ENCODE peak calls at places on chromosome 4, in five cellular contexts. Z is aorta; T is esophagus squamous epithelium; D is effector memory CD4-positive, alpha-beta T cell; Q is left lung. F is an unnamed sample. For H3K27me3 and H3K9me3, the result is how much of the 10 kb centered on the place peaks cover.

GRCh38 chr4:41364871-41365270 is 108.1 kb downstream of the UCHL1 start:
- DNase-seq in Z (no peak), T (no peak), D (no peak), Q (no peak), F (no peak)

GRCh38 chr4:151888367-151888866 is 127.6 kb upstream of the GATB start:
- DNase-seq in Z (no peak), T (no peak), D (no peak), Q (no peak), F (no peak)

GRCh38 chr4:162229670-162230069 is 65.9 kb upstream of the FSTL5 start:
- DNase-seq in Z (no peak), T (no peak), D (no peak), Q (no peak), F (no peak)

GRCh38 chr4:152023674-152024073 is 262.9 kb upstream of the GATB start:
- DNase-seq in Z (no peak), T (no peak), D (no peak), Q (no peak), F (no peak)

GRCh38 chr4:6582889-6583504 is 8.0 kb downstream of the MAN2B2 start:
- DNase-seq in Z (no peak), T (no peak), D (no peak), Q (peak), F (no peak)

GRCh38 chr4:42712854-42713253 is 55.9 kb upstream of the ATP8A1 start:
- DNase-seq in Z (no peak), T (no peak), D (no peak), Q (no peak), F (no peak)

GRCh38 chr4:1002131-1002630 is 9.0 kb upstream of the SLC26A1 start:
- DNase-seq in Z (no peak), T (no peak), D (no peak), Q (no peak), F (no peak)

GRCh38 chr4:82886145-82886942 is 4.6 kb downstream of the SEC31A start:
- DNase-seq in Z (no peak), T (no peak), D (no peak), Q (no peak), F (no peak)

GRCh38 chr4:183181081-183181480 is 82.0 kb downstream of the WWC2 start:
- DNase-seq in Z (no peak), T (no peak), D (no peak), Q (no peak), F (no peak)

GRCh38 chr4:11013265-11013664 is 328.7 kb upstream of the CLNK start:
- DNase-seq in Z (no peak), T (no peak), D (no peak), Q (no peak), F (no peak)

GRCh38 chr4:54372951-54373350 is 143.9 kb downstream of the PDGFRA start:
- DNase-seq in Z (no peak), T (no peak), D (no peak), Q (no peak), F (no peak)

GRCh38 chr4:89379541-89380035 is 72.0 kb upstream of the GPRIN3 start:
- DNase-seq in Z (no peak), T (no peak), D (no peak), Q (no peak), F (no peak)

GRCh38 chr4:41678086-41678485 is 70.4 kb downstream of the PHOX2B start:
- DNase-seq in Z (no peak), T (no peak), D (no peak), Q (no peak), F (no peak)

GRCh38 chr4:112860731-112861377 is 188.6 kb upstream of the ANK2 start:
- DNase-seq in Z (no peak), T (no peak), D (no peak), Q (no peak), F (no peak)

GRCh38 chr4:150366487-150366999 is 215.4 kb upstream of the MAB21L2 start:
- DNase-seq in Z (no peak), T (no peak), D (no peak), Q (no peak), F (no peak)

GRCh38 chr4:7653510-7654414 is 219.0 kb upstream of the PSAPL1 start:
- DNase-seq in Z (peak), T (no peak), D (no peak), Q (peak), F (no peak)

GRCh38 chr4:40915318-40916217 is 165.8 kb downstream of the NSUN7 start:
- DNase-seq in Z (no peak), T (no peak), D (no peak), Q (no peak), F (no peak)

GRCh38 chr4:159103406-159104131 is 690 bp downstream of the RAPGEF2 start:
- DNase-seq in Z (peak), T (no peak), D (peak), Q (peak), F (peak)

GRCh38 chr4:34733185-34733916 is 1511.0 kb downstream of the ARAP2 start:
- DNase-seq in Z (no peak), T (no peak), D (no peak), Q (no peak), F (no peak)

GRCh38 chr4:169115144-169115896 is 105.3 kb upstream of the CBR4 start:
- DNase-seq in Z (no peak), T (no peak), D (no peak), Q (no peak), F (no peak)

GRCh38 chr4:11367371-11367770 is 61.3 kb downstream of the HS3ST1 start:
- DNase-seq in Z (peak), T (no peak), D (no peak), Q (no peak), F (no peak)

GRCh38 chr4:107210450-107211239 is 174.5 kb upstream of the DKK2 start:
- DNase-seq in Z (no peak), T (no peak), D (no peak), Q (peak), F (no peak)

GRCh38 chr4:139808381-139809206 is 143.0 kb downstream of the MGST2 start:
- DNase-seq in Z (no peak), T (no peak), D (no peak), Q (no peak), F (no peak)

GRCh38 chr4:141347738-141348524 is 127.2 kb downstream of the ZNF330 start:
- DNase-seq in Z (no peak), T (no peak), D (no peak), Q (no peak), F (no peak)

DNA sequence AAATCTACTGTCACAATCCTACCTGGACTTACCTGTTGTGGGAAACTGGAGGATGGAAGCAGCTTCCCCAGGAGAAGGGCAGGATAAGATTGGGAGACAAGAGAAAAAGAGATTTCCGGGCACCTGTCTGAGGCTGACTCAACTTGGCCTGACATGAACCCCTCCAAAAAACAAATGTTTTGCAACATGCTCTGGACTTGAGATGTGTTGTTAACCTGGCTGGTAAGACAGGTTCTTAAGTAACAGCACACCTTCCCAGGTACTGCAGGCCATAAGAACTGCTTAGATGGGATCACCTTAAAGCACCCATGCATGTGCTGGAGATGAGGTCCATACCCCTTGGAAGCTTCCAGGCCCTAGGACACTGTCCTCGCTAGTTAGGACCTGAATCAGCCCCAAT is 4.4 kb upstream of the SMIM43 start:
- DNase-seq in Z (no peak), T (no peak), D (no peak), Q (no peak), F (no peak)
- H3K27me3 ChIP-seq in Z (under half), T (half or more), D (under half), Q (under half), F (under half)

GRCh38 chr4:166435449-166435848 is 562.4 kb downstream of the TLL1 start:
- DNase-seq in Z (no peak), T (no peak), D (no peak), Q (no peak), F (no peak)

GRCh38 chr4:166432842-166433241 is 559.8 kb downstream of the TLL1 start:
- DNase-seq in Z (no peak), T (no peak), D (no peak), Q (no peak), F (no peak)

DNA sequence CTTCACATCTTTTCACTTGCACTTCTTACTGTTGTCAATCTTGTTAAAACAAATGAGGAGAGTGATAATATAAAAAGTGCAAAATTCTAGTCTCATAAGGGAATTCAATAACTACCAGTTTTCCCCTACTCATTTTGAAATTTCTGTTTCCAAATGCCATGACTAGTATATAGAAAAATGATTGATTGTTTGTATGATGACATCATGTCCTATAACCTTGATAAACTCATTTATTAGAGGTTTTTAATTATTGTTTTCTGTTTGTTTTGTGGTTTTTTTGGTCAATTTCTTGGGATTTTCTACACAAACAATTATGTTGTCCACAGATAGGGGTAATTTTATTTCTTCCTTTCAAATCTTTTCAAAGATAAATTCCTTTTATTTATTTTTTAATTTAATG is 559.1 kb downstream of the TLL1 start:
- DNase-seq in Z (no peak), T (no peak), D (no peak), Q (no peak), F (no peak)
- H3K9me3 ChIP-seq in Z (under half), T (under half), D (under half), Q (under half), F (under half)

GRCh38 chr4:8858188-8858924 is 13.3 kb downstream of the HMX1 start:
- DNase-seq in Z (peak), T (no peak), D (no peak), Q (peak), F (no peak)
- H3K27me3 ChIP-seq in Z (under half), T (half or more), D (under half), Q (half or more), F (half or more)

GRCh38 chr4:59945277-59945676 is 1254.8 kb upstream of the ADGRL3 start:
- DNase-seq in Z (no peak), T (no peak), D (no peak), Q (no peak), F (no peak)
- H3K9me3 ChIP-seq in Z (under half), T (under half), D (under half), Q (under half), F (under half)

GRCh38 chr4:177292171-177292570 is 17.5 kb upstream of the NEIL3 start:
- DNase-seq in Z (no peak), T (no peak), D (no peak), Q (no peak), F (no peak)
- H3K27me3 ChIP-seq in Z (under half), T (under half), D (under half), Q (under half), F (under half)

GRCh38 chr4:80365928-80366327 is 30.4 kb downstream of the CFAP299 start:
- DNase-seq in Z (no peak), T (no peak), D (peak), Q (no peak), F (no peak)
- H3K9me3 ChIP-seq in Z (under half), T (under half), D (under half), Q (under half), F (under half)

GRCh38 chr4:48490680-48491513 is 845 bp downstream of the ZAR1 start:
- DNase-seq in Z (no peak), T (no peak), D (no peak), Q (peak), F (no peak)

GRCh38 chr4:48491514-48492176 is 1.6 kb downstream of the ZAR1 start:
- DNase-seq in Z (no peak), T (no peak), D (no peak), Q (peak), F (no peak)

GRCh38 chr4:48493485-48494100 is 3.5 kb downstream of the ZAR1 start:
- DNase-seq in Z (no peak), T (no peak), D (no peak), Q (no peak), F (no peak)

GRCh38 chr4:48489683-48490011 is 405 bp upstream of the ZAR1 start:
- DNase-seq in Z (no peak), T (no peak), D (no peak), Q (peak), F (no peak)

GRCh38 chr4:48490012-48490679 is at the start of gene ZAR1:
- DNase-seq in Z (no peak), T (no peak), D (no peak), Q (peak), F (no peak)
- H3K27me3 ChIP-seq in Z (under half), T (half or more), D (under half), Q (half or more), F (under half)

DNA sequence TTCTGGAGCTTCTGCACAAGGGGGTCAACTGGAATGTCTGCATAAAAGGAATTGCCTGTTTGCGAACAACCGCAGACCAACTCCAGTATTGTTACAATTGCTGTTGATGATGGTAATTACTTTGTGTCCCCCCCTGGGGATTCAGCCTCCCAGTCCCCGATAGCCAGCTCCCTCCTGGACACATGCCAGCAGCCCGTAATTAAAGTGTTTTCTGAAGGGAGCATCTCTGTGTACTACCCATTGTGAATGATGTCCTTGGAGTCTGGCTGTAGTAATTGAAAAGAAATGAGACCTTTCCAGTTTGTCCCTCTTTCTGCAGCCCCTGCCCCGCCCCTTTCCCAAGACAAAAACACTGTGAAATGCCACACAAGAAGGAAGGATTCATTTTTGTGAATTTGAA is 377.1 kb upstream of the LCORL start:
- DNase-seq in Z (no peak), T (no peak), D (no peak), Q (no peak), F (no peak)
- H3K9me3 ChIP-seq in Z (under half), T (under half), D (under half), Q (under half), F (under half)

F was measured in suprapubic skin.